ENCODE peak calls at places on chromosomes 3 and 15, in seven cellular contexts. P, G, N, X, L, A and C are unnamed samples.

GRCh38 chr3:104127830-104128229 is 1238.9 kb upstream of the ALCAM start:
- DNase-seq in G (no peak), X (no peak), N (no peak), L (no peak), P (no peak), A (no peak), C (no peak)

GRCh38 chr3:140898340-140899180 is 43.1 kb upstream of the SLC25A36 start:
- DNase-seq in L (no peak), G (no peak), X (peak), P (no peak), N (no peak), A (peak), C (no peak)

GRCh38 chr3:46442591-46443530 is 21.8 kb downstream of the LTF start:
- DNase-seq in N (peak), G (no peak), P (no peak), L (no peak), X (peak), A (no peak), C (no peak)

GRCh38 chr15:52651868-52652267 is 27.3 kb downstream of the ATOSA start:
- DNase-seq in N (peak), X (no peak), A (peak), G (peak), L (peak), P (peak), C (peak)

GRCh38 chr3:11629716-11630115 is 14.0 kb downstream of the VGLL4 start:
- DNase-seq in N (no peak), P (no peak), A (no peak), L (no peak), X (peak), G (no peak), C (no peak)

GRCh38 chr15:40081691-40082194 is 26.9 kb downstream of the BMF start:
- DNase-seq in X (peak), A (no peak), G (peak), P (peak), L (peak), N (no peak), C (peak)

GRCh38 chr15:41886741-41887140 is 7.1 kb downstream of the SPTBN5 start:
- DNase-seq in L (no peak), G (no peak), P (no peak), A (no peak), N (no peak), X (no peak), C (no peak)

GRCh38 chr3:66439666-66440344 is 61.0 kb downstream of the LRIG1 start:
- DNase-seq in X (no peak), A (peak), G (no peak), P (no peak), N (no peak), L (no peak), C (no peak)

GRCh38 chr3:32951410-32951811 is at the start of gene CCR4:
- DNase-seq in N (peak), L (no peak), A (no peak), X (no peak), P (peak), G (no peak), C (no peak)

GRCh38 chr3:129249284-129250065 is at the start of gene COPG1:
- DNase-seq in X (peak), L (peak), P (no peak), N (peak), A (peak), G (peak), C (peak)

GRCh38 chr3:177377166-177377565 is 179.9 kb upstream of the TBL1XR1 start:
- DNase-seq in N (no peak), P (no peak), X (no peak), A (no peak), G (no peak), L (no peak), C (no peak)

GRCh38 chr3:80733522-80734176 is 965.9 kb upstream of the ROBO1 start:
- DNase-seq in N (no peak), P (peak), L (no peak), X (no peak), A (no peak), G (no peak), C (no peak)

GRCh38 chr3:167978071-167978470 is 117.7 kb downstream of the GOLIM4 start:
- DNase-seq in N (no peak), A (peak), L (no peak), G (no peak), X (no peak), P (no peak), C (no peak)

GRCh38 chr15:62897634-62898033 is 144.9 kb upstream of the TPM1 start:
- DNase-seq in P (no peak), X (no peak), L (no peak), N (no peak), A (no peak), G (no peak), C (no peak)

GRCh38 chr3:187165144-187165543 is 25.8 kb upstream of the RPL39L start:
- DNase-seq in P (no peak), G (no peak), N (peak), L (no peak), A (peak), X (peak), C (no peak)

GRCh38 chr15:40010681-40011080 is 28.3 kb downstream of the SRP14 start:
- DNase-seq in N (no peak), L (no peak), G (no peak), P (no peak), A (no peak), X (peak), C (peak)

GRCh38 chr3:170714562-170715535 is 129.0 kb upstream of the SLC7A14 start:
- DNase-seq in L (no peak), X (peak), N (no peak), G (no peak), A (no peak), P (no peak), C (no peak)

GRCh38 chr3:32912046-32912445 is 39.4 kb upstream of the CCR4 start:
- DNase-seq in X (no peak), A (no peak), N (no peak), P (no peak), G (no peak), L (no peak), C (no peak)

GRCh38 chr15:56598991-56599390 is 134.1 kb upstream of the MNS1 start:
- DNase-seq in G (no peak), N (no peak), A (no peak), X (no peak), L (no peak), P (no peak), C (no peak)

GRCh38 chr3:53994986-53995385 is 103.3 kb upstream of the SELENOK start:
- DNase-seq in X (no peak), P (no peak), L (no peak), G (no peak), A (no peak), N (no peak), C (no peak)

GRCh38 chr3:39892068-39892467 is 82.7 kb downstream of the MYRIP start:
- DNase-seq in A (no peak), L (no peak), P (no peak), N (no peak), G (no peak), X (no peak), C (no peak)

GRCh38 chr3:32437898-32438297 is 46.2 kb downstream of the CMTM7 start:
- DNase-seq in N (no peak), L (no peak), P (no peak), G (no peak), X (no peak), A (no peak), C (no peak)

GRCh38 chr15:35305031-35305555 is 220.0 kb upstream of the NANOGP8 start:
- DNase-seq in X (no peak), P (no peak), G (no peak), N (no peak), L (no peak), A (no peak), C (no peak)

GRCh38 chr15:90916461-90916860 is 13.4 kb downstream of the MAN2A2 start:
- DNase-seq in N (no peak), L (peak), X (no peak), P (no peak), A (no peak), G (no peak), C (no peak)

GRCh38 chr3:27758083-27758482 is 36.0 kb upstream of the EOMES start:
- DNase-seq in G (no peak), N (no peak), L (no peak), P (no peak), A (no peak), X (peak), C (no peak)

GRCh38 chr3:39095778-39096177 is 11.6 kb downstream of the GORASP1 start:
- DNase-seq in A (no peak), G (no peak), L (no peak), X (no peak), N (no peak), P (no peak), C (no peak)

GRCh38 chr3:185825639-185826481 is 1.0 kb upstream of the IGF2BP2 start:
- DNase-seq in A (no peak), N (peak), L (peak), P (no peak), X (no peak), G (peak), C (peak)

GRCh38 chr3:25457642-25458419 is 29.8 kb downstream of the RARB start:
- DNase-seq in N (no peak), G (no peak), L (no peak), X (no peak), A (no peak), P (peak), C (no peak)